ENCODE peak calls at places on chromosomes 7 and 10, in nine cellular contexts. X, K, O, Y, N, H, A, P and J are unnamed samples.

GRCh38 chr10:76324283-76324682 is 892.9 kb downstream of the LRMDA start:
- DNase-seq in X (no peak), K (peak; percentile 66), O (peak; percentile 69), Y (no peak), N (no peak), H (peak; percentile 64), A (no peak), P (peak; percentile 56), J (no peak)

GRCh38 chr7:131511071-131511470 is 45.4 kb downstream of the PODXL start:
- DNase-seq in X (no peak), K (no peak), O (no peak), Y (no peak), N (no peak), H (no peak), A (no peak), P (no peak), J (no peak)

GRCh38 chr10:71269301-71270288 is 49.5 kb upstream of the SLC29A3 start:
- DNase-seq in X (no peak), K (no peak), O (no peak), Y (peak; percentile 92), N (no peak), H (no peak), A (peak; percentile 68), P (no peak), J (no peak)

GRCh38 chr10:22607261-22607660 is 107.1 kb downstream of the PIP4K2A start:
- DNase-seq in X (no peak), K (no peak), O (no peak), Y (no peak), N (no peak), H (no peak), A (no peak), P (no peak), J (no peak)

GRCh38 chr10:77613476-77614130 is 24.0 kb downstream of the KCNMA1 start:
- DNase-seq in X (no peak), K (peak; percentile 63), O (no peak), Y (no peak), N (no peak), H (peak; percentile 60), A (peak; percentile 50), P (no peak), J (no peak)

GRCh38 chr7:76997381-76998262 is 34.5 kb downstream of the SPDYE17 start:
- DNase-seq in X (no peak), K (peak; percentile 66), O (no peak), Y (no peak), N (no peak), H (no peak), A (no peak), P (no peak), J (peak; percentile 71)

GRCh38 chr10:113051456-113051855 is 101.4 kb downstream of the TCF7L2 start:
- DNase-seq in X (no peak), K (no peak), O (no peak), Y (no peak), N (no peak), H (no peak), A (no peak), P (no peak), J (no peak)

GRCh38 chr7:1849351-1849951 is 179.4 kb downstream of the ELFN1 start:
- DNase-seq in X (no peak), K (peak; percentile 60), O (no peak), Y (no peak), N (no peak), H (no peak), A (no peak), P (peak; percentile 48), J (peak; percentile 61)

GRCh38 chr7:100763556-100764140 is 30.3 kb downstream of the ZAN start:
- DNase-seq in X (no peak), K (no peak), O (no peak), Y (no peak), N (no peak), H (no peak), A (peak; percentile 29), P (no peak), J (no peak)

GRCh38 chr7:155166673-155167370 is 96.7 kb downstream of the HTR5A start:
- DNase-seq in X (no peak), K (peak; percentile 86), O (peak; percentile 34), Y (no peak), N (peak; percentile 72), H (no peak), A (no peak), P (no peak), J (no peak)

GRCh38 chr7:45986355-45987298 is 65.6 kb upstream of the IGFBP3 start:
- DNase-seq in X (no peak), K (no peak), O (no peak), Y (no peak), N (no peak), H (no peak), A (no peak), P (no peak), J (no peak)

GRCh38 chr7:124275411-124275810 is 242.5 kb upstream of the TMEM229A start:
- DNase-seq in X (no peak), K (no peak), O (no peak), Y (peak; percentile 37), N (no peak), H (no peak), A (no peak), P (no peak), J (no peak)

GRCh38 chr7:47292832-47293309 is 289.0 kb downstream of the TNS3 start:
- DNase-seq in X (no peak), K (no peak), O (no peak), Y (no peak), N (no peak), H (peak; percentile 23), A (no peak), P (no peak), J (no peak)

GRCh38 chr7:47291461-47292051 is 290.4 kb downstream of the TNS3 start:
- DNase-seq in X (no peak), K (no peak), O (no peak), Y (no peak), N (no peak), H (peak; percentile 19), A (no peak), P (no peak), J (no peak)

GRCh38 chr7:47288060-47288459 is 293.9 kb downstream of the TNS3 start:
- DNase-seq in X (no peak), K (no peak), O (no peak), Y (no peak), N (no peak), H (peak; percentile 10), A (no peak), P (no peak), J (no peak)

GRCh38 chr7:47290466-47290865 is 291.4 kb downstream of the TNS3 start:
- DNase-seq in X (no peak), K (no peak), O (no peak), Y (no peak), N (no peak), H (no peak), A (no peak), P (no peak), J (no peak)

GRCh38 chr7:47290867-47291266 is 291.0 kb downstream of the TNS3 start:
- DNase-seq in X (no peak), K (no peak), O (no peak), Y (no peak), N (no peak), H (peak; percentile 14), A (no peak), P (no peak), J (no peak)
- H3K36me3 ChIP-seq in X (no peaks in the 10 kb centered on the region), K (no peaks in the 10 kb centered on the region), O (no peaks in the 10 kb centered on the region), Y (peaks cover 7% of the 10 kb centered on the region), N (no peaks in the 10 kb centered on the region), H (no peaks in the 10 kb centered on the region), A (no peaks in the 10 kb centered on the region), P (no peaks in the 10 kb centered on the region), J (peaks cover 40% of the 10 kb centered on the region)

GRCh38 chr10:59847326-59847725 is 59.0 kb downstream of the CCDC6 start:
- DNase-seq in X (no peak), K (no peak), O (no peak), Y (peak; percentile 91), N (no peak), H (no peak), A (peak; percentile 79), P (no peak), J (no peak)
- H3K36me3 ChIP-seq in X (peaks cover 45% of the 10 kb centered on the region), K (no peaks in the 10 kb centered on the region), O (peaks cover 16% of the 10 kb centered on the region), Y (no peaks in the 10 kb centered on the region), N (no peaks in the 10 kb centered on the region), H (no peaks in the 10 kb centered on the region), A (peaks cover 13% of the 10 kb centered on the region), P (no peaks in the 10 kb centered on the region), J (peaks cover 60% of the 10 kb centered on the region)

GRCh38 chr10:45640941-45641340 is 31.6 kb downstream of the ZFAND4 start:
- DNase-seq in X (no peak), K (no peak), O (no peak), Y (no peak), N (no peak), H (no peak), A (no peak), P (no peak), J (no peak)

GRCh38 chr10:45647118-45647517 is 25.5 kb downstream of the ZFAND4 start:
- DNase-seq in X (no peak), K (no peak), O (no peak), Y (no peak), N (no peak), H (no peak), A (no peak), P (no peak), J (no peak)

GRCh38 chr10:45640049-45640448 is 32.5 kb downstream of the ZFAND4 start:
- DNase-seq in X (no peak), K (no peak), O (no peak), Y (no peak), N (no peak), H (no peak), A (no peak), P (no peak), J (no peak)

GRCh38 chr10:45646384-45647050 is 26.1 kb downstream of the ZFAND4 start:
- DNase-seq in X (no peak), K (no peak), O (no peak), Y (no peak), N (no peak), H (no peak), A (no peak), P (no peak), J (no peak)

GRCh38 chr10:45644527-45644926 is 28.0 kb downstream of the ZFAND4 start:
- DNase-seq in X (no peak), K (no peak), O (no peak), Y (no peak), N (no peak), H (no peak), A (no peak), P (no peak), J (no peak)
- H3K36me3 ChIP-seq in X (peaks cover 28% of the 10 kb centered on the region), K (no peaks in the 10 kb centered on the region), O (no peaks in the 10 kb centered on the region), Y (peaks cover 15% of the 10 kb centered on the region), N (no peaks in the 10 kb centered on the region), H (no peaks in the 10 kb centered on the region), A (no peaks in the 10 kb centered on the region), P (no peaks in the 10 kb centered on the region), J (peaks cover 8% of the 10 kb centered on the region)

GRCh38 chr7:152193882-152194281 is 168.4 kb downstream of the GALNT11 start:
- DNase-seq in X (no peak), K (no peak), O (no peak), Y (no peak), N (no peak), H (no peak), A (no peak), P (no peak), J (no peak)

GRCh38 chr7:152202056-152202455 is 176.6 kb downstream of the GALNT11 start:
- DNase-seq in X (no peak), K (no peak), O (no peak), Y (no peak), N (no peak), H (no peak), A (no peak), P (no peak), J (no peak)

GRCh38 chr7:152200395-152200794 is 174.9 kb downstream of the GALNT11 start:
- DNase-seq in X (no peak), K (no peak), O (no peak), Y (no peak), N (no peak), H (no peak), A (no peak), P (no peak), J (no peak)

GRCh38 chr7:152196391-152196790 is 170.9 kb downstream of the GALNT11 start:
- DNase-seq in X (no peak), K (no peak), O (no peak), Y (no peak), N (no peak), H (no peak), A (no peak), P (no peak), J (no peak)
- H3K36me3 ChIP-seq in X (peaks cover 79% of the 10 kb centered on the region), K (peaks cover 10% of the 10 kb centered on the region), O (peaks cover 35% of the 10 kb centered on the region), Y (peaks cover 8% of the 10 kb centered on the region), N (no peaks in the 10 kb centered on the region), H (peaks cover 9% of the 10 kb centered on the region), A (peaks cover 24% of the 10 kb centered on the region), P (no peaks in the 10 kb centered on the region), J (peaks cover 82% of the 10 kb centered on the region)